ENCODE peak calls at places on chromosomes 6 and 20, in eight cellular contexts. G is myocyte; A is activated CD4-positive, alpha-beta T cell treated with anti-CD3 and anti-CD28 coated beads, Interleukin-2, amount 50 U/mL, for 1 hour; I is T-cell; U is T47D; F is AG09319; L is islet precursor cell; C is epithelial cell of proximal tubule. E is an unnamed sample.

GRCh38 chr6:19771753-19772336 is 65.3 kb upstream of the ID4 start:
- DNase-seq in G (peak; percentile 28), U (no peak), F (peak; percentile 1), I (no peak), C (no peak), L (no peak), A (no peak), E (no peak)

GRCh38 chr6:39785281-39785680 is 6.9 kb upstream of the DAAM2 start:
- DNase-seq in C (no peak), L (no peak), A (no peak), U (no peak), I (no peak), G (no peak), F (no peak), E (no peak)

GRCh38 chr20:380763-381580 is 412 bp downstream of the TRIB3 start:
- DNase-seq in U (peak; percentile 72), A (peak; percentile 55), C (no peak), F (peak; percentile 72), I (peak; percentile 32), L (peak; percentile 93), G (no peak), E (peak; percentile 77)

GRCh38 chr6:113825776-113826175 is 31.4 kb upstream of the MARCKS start:
- DNase-seq in L (no peak), I (no peak), C (no peak), F (no peak), A (no peak), U (no peak), G (peak; percentile 90), E (no peak)

GRCh38 chr20:62367136-62367482 is at the start of gene LAMA5:
- DNase-seq in L (peak; percentile 78), F (no peak), C (no peak), A (no peak), I (no peak), U (peak; percentile 88), G (peak; percentile 68), E (no peak)

GRCh38 chr6:108116781-108117426 is 42.4 kb upstream of the OSTM1 start:
- DNase-seq in A (no peak), C (no peak), F (no peak), U (no peak), I (no peak), L (no peak), G (no peak), E (no peak)

GRCh38 chr6:107957165-107957908 is 671 bp downstream of the SEC63 start:
- DNase-seq in I (peak; percentile 43), F (no peak), U (peak; percentile 16), L (peak; percentile 63), C (no peak), G (peak; percentile 88), A (peak; percentile 54), E (peak; percentile 78)

GRCh38 chr6:73604461-73604860 is 49.3 kb downstream of the SLC17A5 start:
- DNase-seq in L (no peak), F (no peak), U (no peak), I (no peak), A (no peak), C (no peak), G (no peak), E (no peak)

GRCh38 chr6:135114355-135115145 is 59.9 kb upstream of the HBS1L start:
- DNase-seq in G (no peak), C (no peak), I (no peak), L (no peak), A (no peak), U (no peak), F (no peak), E (peak; percentile 86)

GRCh38 chr6:24821860-24822444 is 23.2 kb upstream of the ARMH2 start:
- DNase-seq in U (no peak), F (no peak), G (no peak), L (no peak), C (no peak), A (no peak), I (no peak), E (no peak)

GRCh38 chr20:51651921-51652549 is 109.5 kb upstream of the NFATC2 start:
- DNase-seq in C (no peak), F (no peak), G (no peak), I (no peak), A (no peak), L (no peak), U (no peak), E (no peak)